ENCODE peak calls at places on chromosome 2, in nine cellular contexts. One of them, this sample, is unnamed.
A peak's percentile ranks its signal among the peaks of the same experiment; 100 is the strongest.

GRCh38 chr2:240796543-240797499 is 23.2 kb downstream of the KIF1A start:
- DNase-seq in sigmoid colon: peak; percentile 39
- DNase-seq in heart left ventricle: no peak
- DNase-seq in neural progenitor cell: no peak
- DNase-seq in cardiac fibroblast: no peak
- DNase-seq in uterus: peak; percentile 2
- DNase-seq in WTC11: no peak
- DNase-seq in H9: no peak
- DNase-seq in epithelial cell of esophagus: no peak
- DNase-seq in this sample: peak; percentile 1

GRCh38 chr2:61722800-61723199 is 131.1 kb downstream of the FAM161A start:
- DNase-seq in sigmoid colon: no peak
- DNase-seq in heart left ventricle: no peak
- DNase-seq in neural progenitor cell: no peak
- DNase-seq in cardiac fibroblast: no peak
- DNase-seq in uterus: no peak
- DNase-seq in WTC11: no peak
- DNase-seq in H9: no peak
- DNase-seq in epithelial cell of esophagus: no peak
- DNase-seq in this sample: no peak

GRCh38 chr2:102251042-102251848 is 60.1 kb upstream of the IL1RL1 start:
- DNase-seq in sigmoid colon: no peak
- DNase-seq in heart left ventricle: peak; percentile 63
- DNase-seq in neural progenitor cell: peak; percentile 69
- DNase-seq in cardiac fibroblast: peak; percentile 53
- DNase-seq in uterus: no peak
- DNase-seq in WTC11: peak; percentile 80
- DNase-seq in H9: peak; percentile 76
- DNase-seq in epithelial cell of esophagus: peak; percentile 62
- DNase-seq in this sample: peak; percentile 69

GRCh38 chr2:133171396-133172004 is 396.8 kb downstream of the NCKAP5 start:
- DNase-seq in sigmoid colon: no peak
- DNase-seq in heart left ventricle: no peak
- DNase-seq in neural progenitor cell: peak; percentile 70
- DNase-seq in cardiac fibroblast: peak; percentile 71
- DNase-seq in uterus: no peak
- DNase-seq in WTC11: no peak
- DNase-seq in H9: no peak
- DNase-seq in epithelial cell of esophagus: peak; percentile 68
- DNase-seq in this sample: peak; percentile 19

GRCh38 chr2:109513749-109514588 is 99.8 kb downstream of the SEPTIN10 start:
- DNase-seq in sigmoid colon: peak; percentile 88
- DNase-seq in heart left ventricle: no peak
- DNase-seq in neural progenitor cell: no peak
- DNase-seq in cardiac fibroblast: peak; percentile 88
- DNase-seq in uterus: peak; percentile 72
- DNase-seq in WTC11: no peak
- DNase-seq in H9: no peak
- DNase-seq in epithelial cell of esophagus: peak; percentile 92
- DNase-seq in this sample: peak; percentile 24

GRCh38 chr2:204491528-204491927 is 53.7 kb upstream of the PARD3B start:
- DNase-seq in sigmoid colon: no peak
- DNase-seq in heart left ventricle: no peak
- DNase-seq in neural progenitor cell: no peak
- DNase-seq in cardiac fibroblast: peak; percentile 19
- DNase-seq in uterus: no peak
- DNase-seq in WTC11: no peak
- DNase-seq in H9: no peak
- DNase-seq in epithelial cell of esophagus: peak; percentile 83
- DNase-seq in this sample: no peak

GRCh38 chr2:211216221-211216620 is 659.8 kb downstream of the CPS1 start:
- DNase-seq in sigmoid colon: no peak
- DNase-seq in heart left ventricle: no peak
- DNase-seq in neural progenitor cell: peak; percentile 20
- DNase-seq in cardiac fibroblast: peak; percentile 1
- DNase-seq in uterus: no peak
- DNase-seq in WTC11: no peak
- DNase-seq in H9: no peak
- DNase-seq in epithelial cell of esophagus: peak; percentile 54
- DNase-seq in this sample: no peak

GRCh38 chr2:16252891-16253290 is 312.5 kb downstream of the MYCN start:
- DNase-seq in sigmoid colon: no peak
- DNase-seq in heart left ventricle: no peak
- DNase-seq in neural progenitor cell: no peak
- DNase-seq in cardiac fibroblast: no peak
- DNase-seq in uterus: no peak
- DNase-seq in WTC11: no peak
- DNase-seq in H9: no peak
- DNase-seq in epithelial cell of esophagus: no peak
- DNase-seq in this sample: no peak

GRCh38 chr2:163175294-163175693 is 336.7 kb upstream of the KCNH7 start:
- DNase-seq in sigmoid colon: no peak
- DNase-seq in heart left ventricle: no peak
- DNase-seq in neural progenitor cell: no peak
- DNase-seq in cardiac fibroblast: no peak
- DNase-seq in uterus: no peak
- DNase-seq in WTC11: no peak
- DNase-seq in H9: no peak
- DNase-seq in epithelial cell of esophagus: no peak
- DNase-seq in this sample: peak; percentile 12

GRCh38 chr2:70934981-70935380 is 719 bp upstream of the ATP6V1B1 start:
- DNase-seq in sigmoid colon: peak; percentile 19
- DNase-seq in heart left ventricle: no peak
- DNase-seq in neural progenitor cell: no peak
- DNase-seq in cardiac fibroblast: no peak
- DNase-seq in uterus: no peak
- DNase-seq in WTC11: no peak
- DNase-seq in H9: no peak
- DNase-seq in epithelial cell of esophagus: no peak
- DNase-seq in this sample: no peak

GRCh38 chr2:898319-898718 is 52.3 kb upstream of the SNTG2 start:
- DNase-seq in sigmoid colon: no peak
- DNase-seq in heart left ventricle: no peak
- DNase-seq in neural progenitor cell: peak; percentile 62
- DNase-seq in cardiac fibroblast: no peak
- DNase-seq in uterus: no peak
- DNase-seq in WTC11: peak; percentile 65
- DNase-seq in H9: peak; percentile 75
- DNase-seq in epithelial cell of esophagus: no peak
- DNase-seq in this sample: no peak

GRCh38 chr2:11248-11941 is 34.9 kb downstream of the FAM110C start:
- DNase-seq in sigmoid colon: no peak
- DNase-seq in heart left ventricle: peak; percentile 61
- DNase-seq in neural progenitor cell: peak; percentile 97
- DNase-seq in cardiac fibroblast: peak; percentile 13
- DNase-seq in uterus: peak; percentile 59
- DNase-seq in WTC11: peak; percentile 94
- DNase-seq in H9: peak; percentile 97
- DNase-seq in epithelial cell of esophagus: peak; percentile 65
- DNase-seq in this sample: peak; percentile 93

GRCh38 chr2:110115291-110116032 is at the start of gene MALL:
- DNase-seq in sigmoid colon: no peak
- DNase-seq in heart left ventricle: peak; percentile 59
- DNase-seq in neural progenitor cell: peak; percentile 54
- DNase-seq in cardiac fibroblast: peak; percentile 45
- DNase-seq in uterus: no peak
- DNase-seq in WTC11: no peak
- DNase-seq in H9: peak; percentile 51
- DNase-seq in epithelial cell of esophagus: peak; percentile 87
- DNase-seq in this sample: peak; percentile 54

DNA sequence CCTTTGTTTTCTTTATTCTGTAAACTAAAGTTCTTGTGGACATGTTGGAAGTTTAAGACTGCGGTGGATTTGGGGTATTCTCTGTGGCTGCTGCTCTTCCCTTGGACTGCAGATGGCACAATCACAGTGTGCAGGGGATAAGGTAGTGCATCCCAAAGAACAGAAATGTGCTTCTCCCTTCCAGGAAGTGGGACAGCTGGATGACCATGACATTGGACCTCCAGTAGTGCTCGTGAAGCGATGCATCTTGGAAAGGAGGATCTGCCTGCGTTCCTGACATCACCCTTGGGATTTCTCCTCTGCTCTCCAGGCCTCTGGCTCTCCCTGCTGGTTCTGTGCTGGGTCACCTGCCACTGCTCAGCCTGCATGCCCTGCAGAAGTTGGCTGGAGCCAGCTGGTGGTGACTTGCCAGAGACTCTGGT is 109.9 kb downstream of the SLC4A3 start:
- DNase-seq in sigmoid colon: no peak
- DNase-seq in heart left ventricle: peak; percentile 42
- DNase-seq in neural progenitor cell: peak; percentile 48
- DNase-seq in cardiac fibroblast: no peak
- DNase-seq in uterus: no peak
- DNase-seq in WTC11: no peak
- DNase-seq in H9: no peak
- DNase-seq in epithelial cell of esophagus: peak; percentile 45
- DNase-seq in this sample: peak; percentile 18
- TF ChIP-seq CTCF in sigmoid colon: no peak
- TF ChIP-seq CTCF in heart left ventricle: peak; percentile 28
- TF ChIP-seq CTCF in neural progenitor cell: peak; percentile 65
- TF ChIP-seq CTCF in cardiac fibroblast: peak; percentile 36
- TF ChIP-seq CTCF in uterus: peak; percentile 13
- TF ChIP-seq CTCF in WTC11: no peak
- TF ChIP-seq CTCF in H9: peak; percentile 63
- TF ChIP-seq CTCF in epithelial cell of esophagus: peak; percentile 63
- TF ChIP-seq CTCF in this sample: peak; percentile 49

GRCh38 chr2:117411983-117412382 is 402.5 kb upstream of the DDX18 start:
- DNase-seq in sigmoid colon: no peak
- DNase-seq in heart left ventricle: no peak
- DNase-seq in neural progenitor cell: no peak
- DNase-seq in cardiac fibroblast: no peak
- DNase-seq in uterus: no peak
- DNase-seq in WTC11: no peak
- DNase-seq in H9: no peak
- DNase-seq in epithelial cell of esophagus: no peak
- DNase-seq in this sample: no peak
- TF ChIP-seq CTCF in sigmoid colon: no peak
- TF ChIP-seq CTCF in heart left ventricle: no peak
- TF ChIP-seq CTCF in neural progenitor cell: peak; percentile 23
- TF ChIP-seq CTCF in cardiac fibroblast: no peak
- TF ChIP-seq CTCF in uterus: no peak
- TF ChIP-seq CTCF in WTC11: no peak
- TF ChIP-seq CTCF in H9: peak; percentile 37
- TF ChIP-seq CTCF in epithelial cell of esophagus: no peak
- TF ChIP-seq CTCF in this sample: no peak

DNA sequence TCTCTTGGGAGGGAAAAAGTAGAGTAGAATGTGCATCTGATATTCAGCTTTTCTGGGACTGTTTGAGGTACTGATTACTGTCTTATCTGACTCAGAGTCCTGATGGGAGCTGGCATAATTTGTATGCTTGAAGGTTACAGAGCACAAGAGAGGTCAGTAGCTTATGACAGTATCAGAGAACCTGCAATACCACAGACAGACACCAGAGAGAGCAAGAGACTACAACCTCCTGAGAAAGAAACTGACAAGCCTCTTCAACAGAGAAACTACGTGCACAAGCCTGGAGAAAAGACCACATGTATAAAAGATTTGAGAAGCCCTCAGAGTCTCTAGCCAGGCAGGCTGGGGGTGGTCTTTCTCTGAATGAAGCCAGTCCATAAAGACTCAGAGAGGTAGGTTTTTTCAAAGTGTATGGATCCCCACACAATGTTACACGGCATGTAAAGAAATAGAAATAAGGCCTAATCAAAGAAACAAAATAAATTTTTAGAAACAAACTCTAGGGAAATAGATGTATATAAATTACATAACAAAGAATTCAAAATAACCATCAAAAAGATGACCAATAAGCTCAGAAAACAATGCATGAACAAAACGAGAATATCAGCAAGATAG is 568.3 kb downstream of the LRRTM4 start:
- DNase-seq in sigmoid colon: no peak
- DNase-seq in heart left ventricle: no peak
- DNase-seq in neural progenitor cell: peak; percentile 76
- DNase-seq in cardiac fibroblast: peak; percentile 50
- DNase-seq in uterus: no peak
- DNase-seq in WTC11: peak; percentile 36
- DNase-seq in H9: peak; percentile 70
- DNase-seq in epithelial cell of esophagus: peak; percentile 48
- DNase-seq in this sample: peak; percentile 49
- TF ChIP-seq CTCF in sigmoid colon: peak; percentile 32
- TF ChIP-seq CTCF in heart left ventricle: peak; percentile 24
- TF ChIP-seq CTCF in neural progenitor cell: peak; percentile 85
- TF ChIP-seq CTCF in cardiac fibroblast: peak; percentile 66
- TF ChIP-seq CTCF in uterus: peak; percentile 23
- TF ChIP-seq CTCF in WTC11: peak; percentile 86
- TF ChIP-seq CTCF in H9: peak; percentile 91
- TF ChIP-seq CTCF in epithelial cell of esophagus: peak; percentile 82
- TF ChIP-seq CTCF in this sample: peak; percentile 75

GRCh38 chr2:69119104-69119503 is 106.1 kb downstream of the ANTXR1 start:
- DNase-seq in sigmoid colon: peak; percentile 68
- DNase-seq in heart left ventricle: no peak
- DNase-seq in neural progenitor cell: no peak
- DNase-seq in cardiac fibroblast: no peak
- DNase-seq in uterus: no peak
- DNase-seq in WTC11: no peak
- DNase-seq in H9: no peak
- DNase-seq in epithelial cell of esophagus: no peak
- DNase-seq in this sample: no peak
- TF ChIP-seq CTCF in sigmoid colon: no peak
- TF ChIP-seq CTCF in heart left ventricle: no peak
- TF ChIP-seq CTCF in neural progenitor cell: no peak
- TF ChIP-seq CTCF in cardiac fibroblast: no peak
- TF ChIP-seq CTCF in uterus: no peak
- TF ChIP-seq CTCF in WTC11: no peak
- TF ChIP-seq CTCF in H9: no peak
- TF ChIP-seq CTCF in epithelial cell of esophagus: no peak
- TF ChIP-seq CTCF in this sample: no peak

This sample was measured in nephron progenitor cell.